ENCODE peak calls at places on chromosomes 1 and 21, in seven cellular contexts. H is NCI-H2107, M is IMR-90, X is NCI-H1436, P is SW480, A is bronchial epithelial cell, W is tibial artery. G is an unnamed sample.
A peak's percentile ranks its signal among the peaks of the same experiment; 100 is the strongest.

GRCh38 chr1:99662581-99663208 is 16.8 kb downstream of the PALMD start:
- DNase-seq in M (peak; percentile 75), X (no peak), P (no peak), W (peak; percentile 91), H (no peak), A (peak; percentile 57), G (no peak)

GRCh38 chr1:104132386-104132973 is 382.8 kb downstream of the AMY1C start:
- DNase-seq in P (peak; percentile 8), A (peak; percentile 21), H (no peak), M (peak; percentile 1), X (peak; percentile 8), W (no peak), G (peak; percentile 75)

GRCh38 chr1:99669376-99669775 is 23.5 kb downstream of the PALMD start:
- DNase-seq in P (no peak), M (no peak), W (no peak), A (no peak), X (no peak), H (no peak), G (no peak)

GRCh38 chr21:42258150-42258884 is 39.4 kb downstream of the ABCG1 start:
- DNase-seq in W (peak; percentile 67), A (peak; percentile 36), M (peak; percentile 32), P (peak; percentile 50), X (peak; percentile 68), H (peak; percentile 44), G (peak; percentile 62)

GRCh38 chr1:161740871-161741270 is 8.7 kb upstream of the DUSP12 start:
- DNase-seq in A (no peak), H (no peak), P (no peak), M (no peak), X (no peak), W (no peak), G (no peak)

GRCh38 chr1:183576537-183576936 is 13.7 kb downstream of the NCF2 start:
- DNase-seq in H (no peak), X (no peak), W (no peak), P (no peak), M (no peak), A (no peak), G (no peak)

GRCh38 chr1:200714504-200715187 is 24.0 kb upstream of the CAMSAP2 start:
- DNase-seq in A (peak; percentile 26), M (no peak), H (no peak), X (no peak), P (no peak), W (no peak), G (peak; percentile 31)

GRCh38 chr1:230851291-230851691 is 17.0 kb downstream of the C1orf198 start:
- DNase-seq in W (no peak), A (no peak), X (no peak), P (no peak), M (peak; percentile 55), H (no peak), G (no peak)

GRCh38 chr1:112713466-112714312 is 1.4 kb downstream of the PPM1J start:
- DNase-seq in M (no peak), X (no peak), H (no peak), P (no peak), A (no peak), W (peak; percentile 33), G (no peak)

GRCh38 chr1:78102916-78103315 is 57.1 kb downstream of the GIPC2 start:
- DNase-seq in H (no peak), W (no peak), P (no peak), M (peak; percentile 32), A (no peak), X (no peak), G (no peak)

GRCh38 chr1:109213345-109213823 is 334 bp upstream of the SARS1 start:
- DNase-seq in M (no peak), H (no peak), W (no peak), A (no peak), X (no peak), P (no peak), G (no peak)

GRCh38 chr1:236681184-236681583 is 5.1 kb upstream of the ACTN2 start:
- DNase-seq in H (no peak), W (no peak), P (no peak), M (no peak), A (no peak), X (no peak), G (no peak)

GRCh38 chr1:87044840-87045239 is 130.4 kb downstream of the HS2ST1 start:
- DNase-seq in M (no peak), H (no peak), A (no peak), X (no peak), P (no peak), W (no peak), G (no peak)

GRCh38 chr1:221105578-221105977 is 226.3 kb downstream of the HLX start:
- DNase-seq in X (no peak), P (no peak), W (no peak), M (no peak), H (no peak), A (no peak), G (no peak)

GRCh38 chr1:245091171-245091621 is 63.6 kb upstream of the KIF26B start:
- DNase-seq in A (peak; percentile 33), W (no peak), P (no peak), X (no peak), M (peak; percentile 37), H (no peak), G (no peak)

GRCh38 chr1:89987170-89987819 is 7.6 kb upstream of the ZNF326 start:
- DNase-seq in A (peak; percentile 76), M (peak; percentile 80), H (peak; percentile 67), W (peak; percentile 48), X (peak; percentile 68), P (peak; percentile 65), G (peak; percentile 88)

G was measured in HT-29.